ENCODE peak calls at places on chromosomes 6 and 20, in five cellular contexts. One of them, this sample, is unnamed. For H3K4me1, the result is how much of the 10 kb centered on the place peaks cover.

GRCh38 chr20:40966103-40966502 is 62.5 kb upstream of the TOP1 start:
- DNase-seq in mesenchymal stem cell: no peak
- DNase-seq in IMR-90: no peak
- DNase-seq in trophoblast cell: no peak
- DNase-seq in neuronal stem cell: no peak
- DNase-seq in this sample: peak

GRCh38 chr6:222468-222867 is 69.8 kb upstream of the DUSP22 start:
- DNase-seq in mesenchymal stem cell: no peak
- DNase-seq in IMR-90: no peak
- DNase-seq in trophoblast cell: no peak
- DNase-seq in neuronal stem cell: no peak
- DNase-seq in this sample: no peak

GRCh38 chr6:73614802-73615201 is 39.0 kb downstream of the SLC17A5 start:
- DNase-seq in IMR-90: no peak
- DNase-seq in neuronal stem cell: no peak
- DNase-seq in trophoblast cell: no peak
- DNase-seq in mesenchymal stem cell: no peak
- DNase-seq in this sample: no peak

GRCh38 chr20:48040491-48040890 is 255.2 kb upstream of the SULF2 start:
- DNase-seq in neuronal stem cell: no peak
- DNase-seq in mesenchymal stem cell: no peak
- DNase-seq in trophoblast cell: no peak
- DNase-seq in IMR-90: no peak
- DNase-seq in this sample: no peak

GRCh38 chr6:90938116-90938515 is 351.2 kb upstream of the MAP3K7 start:
- DNase-seq in neuronal stem cell: no peak
- DNase-seq in IMR-90: no peak
- DNase-seq in mesenchymal stem cell: peak
- DNase-seq in trophoblast cell: peak
- DNase-seq in this sample: no peak

GRCh38 chr6:83193747-83194582 is 808 bp downstream of the RWDD2A start:
- DNase-seq in trophoblast cell: peak
- DNase-seq in mesenchymal stem cell: peak
- DNase-seq in IMR-90: no peak
- DNase-seq in neuronal stem cell: peak
- DNase-seq in this sample: peak

GRCh38 chr20:50054626-50055511 is 58.1 kb downstream of the UBE2V1 start:
- DNase-seq in neuronal stem cell: no peak
- DNase-seq in IMR-90: peak
- DNase-seq in mesenchymal stem cell: no peak
- DNase-seq in trophoblast cell: peak
- DNase-seq in this sample: no peak

GRCh38 chr6:84774174-84775158 is 10.1 kb upstream of the TBX18 start:
- DNase-seq in trophoblast cell: no peak
- DNase-seq in mesenchymal stem cell: peak
- DNase-seq in neuronal stem cell: peak
- DNase-seq in IMR-90: no peak
- DNase-seq in this sample: peak

GRCh38 chr6:3504938-3505735 is 48.3 kb upstream of the SLC22A23 start:
- DNase-seq in mesenchymal stem cell: no peak
- DNase-seq in trophoblast cell: peak
- DNase-seq in IMR-90: no peak
- DNase-seq in neuronal stem cell: no peak
- DNase-seq in this sample: no peak

GRCh38 chr6:81480139-81480538 is 272.3 kb downstream of the TENT5A start:
- DNase-seq in trophoblast cell: peak
- DNase-seq in neuronal stem cell: no peak
- DNase-seq in IMR-90: peak
- DNase-seq in mesenchymal stem cell: no peak
- DNase-seq in this sample: no peak

DNA sequence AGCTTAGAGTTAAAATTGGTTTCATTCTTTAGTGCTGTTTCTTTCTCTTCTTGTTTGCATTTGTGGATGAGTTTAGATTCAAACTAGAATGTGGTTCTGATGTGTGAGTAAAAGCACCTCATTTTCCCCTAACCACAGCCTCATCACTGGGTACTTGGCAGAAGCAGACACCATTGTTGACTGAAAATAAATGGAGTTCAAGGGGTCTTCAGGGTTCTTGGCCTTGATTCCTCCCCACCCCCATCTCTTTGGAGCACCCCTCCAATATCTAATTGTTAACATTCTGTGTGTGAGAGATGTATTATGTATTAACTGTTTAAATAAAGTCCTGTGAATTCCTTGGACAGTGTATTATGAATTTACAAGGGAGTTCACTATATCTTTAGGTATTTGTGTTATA is 59.6 kb downstream of the JARID2 start:
- DNase-seq in neuronal stem cell: no peak
- DNase-seq in IMR-90: no peak
- DNase-seq in trophoblast cell: no peak
- DNase-seq in mesenchymal stem cell: no peak
- DNase-seq in this sample: no peak
- H3K18ac ChIP-seq in neuronal stem cell: no peak
- H3K18ac ChIP-seq in IMR-90: no peak
- H3K18ac ChIP-seq in trophoblast cell: no peak
- H3K18ac ChIP-seq in mesenchymal stem cell: no peak
- H3K18ac ChIP-seq in this sample: no peak

DNA sequence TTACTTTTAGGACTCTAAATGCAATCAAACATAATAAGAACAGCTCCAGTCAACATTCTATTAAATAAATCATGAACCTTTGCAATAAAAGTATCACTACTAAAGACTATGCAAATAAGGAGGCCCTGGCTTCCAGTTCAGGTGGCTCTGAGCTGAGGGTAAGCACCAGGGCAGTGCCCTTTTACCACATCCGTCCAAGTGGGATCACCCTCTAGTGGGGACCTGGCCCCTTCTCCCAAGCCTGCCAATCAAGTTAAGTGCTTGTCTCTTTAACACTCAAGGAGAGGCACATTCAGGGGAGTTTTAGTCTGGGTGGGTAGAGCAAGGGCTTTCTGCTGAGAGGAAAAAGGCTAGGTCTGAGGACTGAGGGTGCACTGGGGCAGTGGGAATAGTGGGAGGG is 161.4 kb downstream of the TMEM200A start:
- DNase-seq in trophoblast cell: no peak
- DNase-seq in neuronal stem cell: no peak
- DNase-seq in IMR-90: no peak
- DNase-seq in mesenchymal stem cell: no peak
- DNase-seq in this sample: no peak
- H3K4me1 ChIP-seq in trophoblast cell: under half
- H3K4me1 ChIP-seq in neuronal stem cell: under half
- H3K4me1 ChIP-seq in IMR-90: under half
- H3K4me1 ChIP-seq in mesenchymal stem cell: under half
- H3K4me1 ChIP-seq in this sample: under half

GRCh38 chr6:155183095-155183494 is 80.7 kb upstream of the CLDN20 start:
- DNase-seq in IMR-90: no peak
- DNase-seq in neuronal stem cell: no peak
- DNase-seq in mesenchymal stem cell: no peak
- DNase-seq in trophoblast cell: no peak
- DNase-seq in this sample: no peak
- H2AFZ ChIP-seq in IMR-90: no peak
- H2AFZ ChIP-seq in neuronal stem cell: no peak
- H2AFZ ChIP-seq in mesenchymal stem cell: peak
- H2AFZ ChIP-seq in trophoblast cell: no peak
- H2AFZ ChIP-seq in this sample: no peak

GRCh38 chr6:38326837-38327236 is 312.9 kb downstream of the BTBD9 start:
- DNase-seq in IMR-90: no peak
- DNase-seq in trophoblast cell: no peak
- DNase-seq in neuronal stem cell: no peak
- DNase-seq in mesenchymal stem cell: no peak
- DNase-seq in this sample: no peak
- H3K18ac ChIP-seq in IMR-90: no peak
- H3K18ac ChIP-seq in trophoblast cell: no peak
- H3K18ac ChIP-seq in neuronal stem cell: no peak
- H3K18ac ChIP-seq in mesenchymal stem cell: no peak
- H3K18ac ChIP-seq in this sample: no peak

GRCh38 chr6:68728580-68728979 is 93.5 kb downstream of the ADGRB3 start:
- DNase-seq in neuronal stem cell: no peak
- DNase-seq in mesenchymal stem cell: no peak
- DNase-seq in trophoblast cell: no peak
- DNase-seq in IMR-90: no peak
- DNase-seq in this sample: no peak

GRCh38 chr6:68727699-68728098 is 92.6 kb downstream of the ADGRB3 start:
- DNase-seq in mesenchymal stem cell: no peak
- DNase-seq in neuronal stem cell: no peak
- DNase-seq in trophoblast cell: no peak
- DNase-seq in IMR-90: no peak
- DNase-seq in this sample: no peak

GRCh38 chr6:68729377-68729903 is 94.4 kb downstream of the ADGRB3 start:
- DNase-seq in neuronal stem cell: no peak
- DNase-seq in IMR-90: no peak
- DNase-seq in mesenchymal stem cell: no peak
- DNase-seq in trophoblast cell: no peak
- DNase-seq in this sample: no peak

GRCh38 chr6:68726992-68727391 is 91.9 kb downstream of the ADGRB3 start:
- DNase-seq in trophoblast cell: no peak
- DNase-seq in neuronal stem cell: no peak
- DNase-seq in mesenchymal stem cell: no peak
- DNase-seq in IMR-90: no peak
- DNase-seq in this sample: no peak

DNA sequence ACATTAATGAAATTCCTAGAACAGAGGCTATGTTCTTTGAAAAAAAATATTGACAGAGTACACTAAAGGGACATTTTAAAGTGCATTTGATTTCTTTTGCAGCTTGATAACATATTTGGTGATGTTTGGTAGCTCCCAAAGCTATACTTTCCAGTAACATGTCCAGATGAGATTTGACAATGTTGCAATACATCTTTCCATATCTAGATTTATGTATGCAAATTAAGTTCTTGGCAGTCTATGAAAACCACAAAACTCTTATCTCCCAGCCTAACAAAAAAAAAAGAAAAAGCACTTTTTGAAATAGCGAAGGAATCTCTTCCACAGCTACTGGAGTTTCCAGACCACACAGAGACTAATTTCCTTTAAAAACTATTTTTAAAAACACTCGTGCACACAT is 93.0 kb downstream of the ADGRB3 start:
- DNase-seq in IMR-90: no peak
- DNase-seq in trophoblast cell: no peak
- DNase-seq in mesenchymal stem cell: peak
- DNase-seq in neuronal stem cell: no peak
- DNase-seq in this sample: no peak
- H3K4me1 ChIP-seq in IMR-90: under half
- H3K4me1 ChIP-seq in trophoblast cell: under half
- H3K4me1 ChIP-seq in mesenchymal stem cell: under half
- H3K4me1 ChIP-seq in neuronal stem cell: under half
- H3K4me1 ChIP-seq in this sample: under half

GRCh38 chr6:35309611-35310264 is 12.1 kb downstream of the DEF6 start:
- DNase-seq in IMR-90: no peak
- DNase-seq in mesenchymal stem cell: no peak
- DNase-seq in trophoblast cell: no peak
- DNase-seq in neuronal stem cell: no peak
- DNase-seq in this sample: peak

GRCh38 chr6:35311390-35312075 is 13.9 kb downstream of the DEF6 start:
- DNase-seq in IMR-90: no peak
- DNase-seq in mesenchymal stem cell: no peak
- DNase-seq in neuronal stem cell: no peak
- DNase-seq in trophoblast cell: no peak
- DNase-seq in this sample: peak

GRCh38 chr6:35312763-35313125 is 15.1 kb downstream of the DEF6 start:
- DNase-seq in mesenchymal stem cell: no peak
- DNase-seq in neuronal stem cell: no peak
- DNase-seq in IMR-90: no peak
- DNase-seq in trophoblast cell: no peak
- DNase-seq in this sample: no peak

GRCh38 chr6:35312076-35312762 is 14.6 kb downstream of the DEF6 start:
- DNase-seq in neuronal stem cell: no peak
- DNase-seq in mesenchymal stem cell: no peak
- DNase-seq in trophoblast cell: no peak
- DNase-seq in IMR-90: no peak
- DNase-seq in this sample: peak

GRCh38 chr6:35310265-35310831 is 12.7 kb downstream of the DEF6 start:
- DNase-seq in mesenchymal stem cell: no peak
- DNase-seq in trophoblast cell: peak
- DNase-seq in IMR-90: no peak
- DNase-seq in neuronal stem cell: no peak
- DNase-seq in this sample: peak
- H2AFZ ChIP-seq in mesenchymal stem cell: no peak
- H2AFZ ChIP-seq in trophoblast cell: no peak
- H2AFZ ChIP-seq in IMR-90: peak
- H2AFZ ChIP-seq in neuronal stem cell: no peak
- H2AFZ ChIP-seq in this sample: no peak

GRCh38 chr6:142874676-142875075 is 70.3 kb downstream of the HIVEP2 start:
- DNase-seq in neuronal stem cell: no peak
- DNase-seq in trophoblast cell: peak
- DNase-seq in mesenchymal stem cell: no peak
- DNase-seq in IMR-90: no peak
- DNase-seq in this sample: no peak
- H3K18ac ChIP-seq in neuronal stem cell: no peak
- H3K18ac ChIP-seq in trophoblast cell: no peak
- H3K18ac ChIP-seq in mesenchymal stem cell: no peak
- H3K18ac ChIP-seq in IMR-90: no peak
- H3K18ac ChIP-seq in this sample: no peak

This sample was measured in H9.